ENCODE peak calls at places on chromosomes 11 and 22, in eight cellular contexts. One of them, this sample, is unnamed.

GRCh38 chr11:12174145-12175143 is 64.1 kb downstream of the MICAL2 start:
- DNase-seq in K562: no peak
- DNase-seq in endothelial cell of umbilical vein: peak
- DNase-seq in hepatocyte: no peak
- DNase-seq in PC-9: no peak
- DNase-seq in neuronal stem cell: no peak
- DNase-seq in IMR-90: peak
- DNase-seq in Karpas-422: no peak
- DNase-seq in this sample: no peak

GRCh38 chr11:104106136-104106754 is 57.7 kb downstream of the PDGFD start:
- DNase-seq in K562: no peak
- DNase-seq in endothelial cell of umbilical vein: no peak
- DNase-seq in hepatocyte: no peak
- DNase-seq in PC-9: no peak
- DNase-seq in neuronal stem cell: no peak
- DNase-seq in IMR-90: peak
- DNase-seq in Karpas-422: no peak
- DNase-seq in this sample: no peak

GRCh38 chr11:93686812-93687211 is 25.3 kb downstream of the CEP295 start:
- DNase-seq in K562: no peak
- DNase-seq in endothelial cell of umbilical vein: no peak
- DNase-seq in hepatocyte: no peak
- DNase-seq in PC-9: no peak
- DNase-seq in neuronal stem cell: no peak
- DNase-seq in IMR-90: peak
- DNase-seq in Karpas-422: no peak
- DNase-seq in this sample: no peak

GRCh38 chr11:36090351-36091245 is 146.7 kb downstream of the LDLRAD3 start:
- DNase-seq in K562: no peak
- DNase-seq in endothelial cell of umbilical vein: no peak
- DNase-seq in hepatocyte: no peak
- DNase-seq in PC-9: no peak
- DNase-seq in neuronal stem cell: no peak
- DNase-seq in IMR-90: no peak
- DNase-seq in Karpas-422: no peak
- DNase-seq in this sample: no peak

GRCh38 chr22:50281957-50282356 is 11.8 kb upstream of the MAPK11 start:
- DNase-seq in K562: no peak
- DNase-seq in endothelial cell of umbilical vein: no peak
- DNase-seq in hepatocyte: no peak
- DNase-seq in PC-9: peak
- DNase-seq in neuronal stem cell: no peak
- DNase-seq in IMR-90: no peak
- DNase-seq in Karpas-422: no peak
- DNase-seq in this sample: no peak

GRCh38 chr22:38953577-38954413 is 3.6 kb upstream of the APOBEC3A start:
- DNase-seq in K562: peak
- DNase-seq in endothelial cell of umbilical vein: no peak
- DNase-seq in hepatocyte: peak
- DNase-seq in PC-9: peak
- DNase-seq in neuronal stem cell: no peak
- DNase-seq in IMR-90: no peak
- DNase-seq in Karpas-422: no peak
- DNase-seq in this sample: no peak

GRCh38 chr11:8440649-8441048 is 153.4 kb downstream of the STK33 start:
- DNase-seq in K562: no peak
- DNase-seq in endothelial cell of umbilical vein: no peak
- DNase-seq in hepatocyte: no peak
- DNase-seq in PC-9: no peak
- DNase-seq in neuronal stem cell: no peak
- DNase-seq in IMR-90: no peak
- DNase-seq in Karpas-422: no peak
- DNase-seq in this sample: no peak

GRCh38 chr22:32042924-32043323 is at the start of gene SLC5A1:
- DNase-seq in K562: no peak
- DNase-seq in endothelial cell of umbilical vein: no peak
- DNase-seq in hepatocyte: no peak
- DNase-seq in PC-9: peak
- DNase-seq in neuronal stem cell: no peak
- DNase-seq in IMR-90: no peak
- DNase-seq in Karpas-422: no peak
- DNase-seq in this sample: no peak

GRCh38 chr22:29559030-29559429 is 5.5 kb upstream of the THOC5 start:
- DNase-seq in K562: no peak
- DNase-seq in endothelial cell of umbilical vein: no peak
- DNase-seq in hepatocyte: no peak
- DNase-seq in PC-9: no peak
- DNase-seq in neuronal stem cell: no peak
- DNase-seq in IMR-90: no peak
- DNase-seq in Karpas-422: no peak
- DNase-seq in this sample: no peak

GRCh38 chr11:32087602-32088001 is 3.3 kb upstream of the RCN1 start:
- DNase-seq in K562: peak
- DNase-seq in endothelial cell of umbilical vein: no peak
- DNase-seq in hepatocyte: no peak
- DNase-seq in PC-9: no peak
- DNase-seq in neuronal stem cell: no peak
- DNase-seq in IMR-90: peak
- DNase-seq in Karpas-422: no peak
- DNase-seq in this sample: no peak

GRCh38 chr22:49815641-49816071 is 12.0 kb downstream of the BRD1 start:
- DNase-seq in K562: no peak
- DNase-seq in endothelial cell of umbilical vein: no peak
- DNase-seq in hepatocyte: no peak
- DNase-seq in PC-9: peak
- DNase-seq in neuronal stem cell: no peak
- DNase-seq in IMR-90: peak
- DNase-seq in Karpas-422: no peak
- DNase-seq in this sample: no peak

GRCh38 chr11:69492201-69492991 is 10.9 kb downstream of the LINC01488 start:
- DNase-seq in K562: no peak
- DNase-seq in endothelial cell of umbilical vein: no peak
- DNase-seq in hepatocyte: no peak
- DNase-seq in PC-9: no peak
- DNase-seq in neuronal stem cell: no peak
- DNase-seq in IMR-90: peak
- DNase-seq in Karpas-422: no peak
- DNase-seq in this sample: no peak

GRCh38 chr11:102523887-102524286 is 6.7 kb downstream of the MMP7 start:
- DNase-seq in K562: no peak
- DNase-seq in endothelial cell of umbilical vein: no peak
- DNase-seq in hepatocyte: no peak
- DNase-seq in PC-9: no peak
- DNase-seq in neuronal stem cell: no peak
- DNase-seq in IMR-90: no peak
- DNase-seq in Karpas-422: no peak
- DNase-seq in this sample: no peak

GRCh38 chr11:133978816-133979215 is 22.0 kb upstream of the IGSF9B start:
- DNase-seq in K562: no peak
- DNase-seq in endothelial cell of umbilical vein: no peak
- DNase-seq in hepatocyte: no peak
- DNase-seq in PC-9: no peak
- DNase-seq in neuronal stem cell: no peak
- DNase-seq in IMR-90: peak
- DNase-seq in Karpas-422: no peak
- DNase-seq in this sample: no peak

DNA sequence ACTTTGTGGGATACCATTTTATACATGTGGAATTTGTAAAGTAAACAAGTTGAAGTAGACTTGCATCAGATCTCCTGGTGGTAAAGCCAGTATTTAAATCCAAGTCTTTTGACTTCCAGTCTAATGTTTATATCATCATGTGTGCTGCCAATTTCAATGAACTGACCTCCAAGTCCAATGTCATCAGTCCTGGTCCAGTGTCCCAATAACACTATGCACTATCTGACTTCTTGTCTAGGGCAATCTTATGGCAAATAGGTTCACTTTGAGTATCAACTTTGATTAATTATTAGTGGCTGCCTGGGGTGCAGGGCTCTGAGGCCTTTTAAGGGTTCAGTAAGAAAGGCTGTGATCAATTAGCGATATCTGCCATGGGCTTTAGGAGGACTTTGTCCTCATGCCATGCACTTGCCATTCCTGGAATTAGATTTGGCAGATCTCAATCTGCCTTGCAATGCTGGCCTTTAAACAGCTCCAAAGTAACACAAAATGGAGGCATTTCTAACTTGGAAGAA is 9.6 kb upstream of the PTS start:
- DNase-seq in K562: no peak
- DNase-seq in endothelial cell of umbilical vein: no peak
- DNase-seq in hepatocyte: no peak
- DNase-seq in PC-9: peak
- DNase-seq in neuronal stem cell: no peak
- DNase-seq in IMR-90: peak
- DNase-seq in Karpas-422: no peak
- DNase-seq in this sample: no peak
- H2AFZ ChIP-seq in K562: no peak
- H2AFZ ChIP-seq in endothelial cell of umbilical vein: no peak
- H2AFZ ChIP-seq in hepatocyte: no peak
- H2AFZ ChIP-seq in PC-9: no peak
- H2AFZ ChIP-seq in neuronal stem cell: no peak
- H2AFZ ChIP-seq in IMR-90: no peak
- H2AFZ ChIP-seq in Karpas-422: no peak
- H2AFZ ChIP-seq in this sample: no peak

DNA sequence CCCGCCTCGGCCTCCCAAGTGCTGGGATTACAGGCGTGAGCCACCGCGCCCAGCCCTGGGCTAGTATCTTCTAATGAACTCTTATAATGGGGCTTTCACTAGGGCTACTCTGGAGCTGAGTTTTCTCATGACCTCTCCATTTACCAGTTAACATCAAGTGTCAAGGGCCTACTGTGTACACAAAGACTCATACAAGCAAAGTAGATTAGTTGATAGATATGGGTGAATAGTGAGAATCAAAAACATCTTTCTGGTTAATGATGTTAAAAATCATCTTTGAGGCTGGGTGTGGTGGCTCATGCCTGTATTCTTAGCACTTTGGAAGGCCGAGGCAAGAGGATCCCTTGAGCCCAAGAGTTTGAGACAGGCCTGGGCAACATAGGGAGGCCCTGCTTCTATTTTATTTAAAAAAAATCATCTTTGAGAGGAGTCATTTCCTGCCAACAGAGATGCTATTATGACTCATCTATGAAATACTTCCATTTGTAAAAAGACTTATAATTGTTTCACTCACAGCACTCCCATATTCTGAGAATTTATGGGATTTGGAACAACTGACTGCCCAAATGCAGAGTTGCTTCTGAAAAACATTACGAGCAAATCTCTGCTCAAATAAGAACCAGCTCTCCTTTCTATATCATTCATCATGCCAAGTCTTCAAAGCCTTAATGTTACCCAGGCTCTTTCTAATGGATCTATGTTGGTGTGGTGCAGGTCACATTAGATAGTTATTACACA is 57.0 kb downstream of the GDPD4 start:
- DNase-seq in K562: no peak
- DNase-seq in endothelial cell of umbilical vein: peak
- DNase-seq in hepatocyte: no peak
- DNase-seq in PC-9: peak
- DNase-seq in neuronal stem cell: no peak
- DNase-seq in IMR-90: peak
- DNase-seq in Karpas-422: no peak
- DNase-seq in this sample: no peak
- H2AFZ ChIP-seq in K562: no peak
- H2AFZ ChIP-seq in endothelial cell of umbilical vein: peak
- H2AFZ ChIP-seq in hepatocyte: no peak
- H2AFZ ChIP-seq in PC-9: no peak
- H2AFZ ChIP-seq in neuronal stem cell: no peak
- H2AFZ ChIP-seq in IMR-90: peak
- H2AFZ ChIP-seq in Karpas-422: no peak
- H2AFZ ChIP-seq in this sample: no peak

GRCh38 chr22:19719055-19719482 is 4.3 kb upstream of the GP1BB start:
- DNase-seq in K562: peak
- DNase-seq in endothelial cell of umbilical vein: no peak
- DNase-seq in hepatocyte: no peak
- DNase-seq in PC-9: no peak
- DNase-seq in neuronal stem cell: no peak
- DNase-seq in IMR-90: no peak
- DNase-seq in Karpas-422: no peak
- DNase-seq in this sample: no peak
- H2AFZ ChIP-seq in K562: peak
- H2AFZ ChIP-seq in endothelial cell of umbilical vein: no peak
- H2AFZ ChIP-seq in hepatocyte: no peak
- H2AFZ ChIP-seq in PC-9: no peak
- H2AFZ ChIP-seq in neuronal stem cell: no peak
- H2AFZ ChIP-seq in IMR-90: peak
- H2AFZ ChIP-seq in Karpas-422: no peak
- H2AFZ ChIP-seq in this sample: no peak

GRCh38 chr22:37639771-37640590 is 512 bp downstream of the SH3BP1 start:
- DNase-seq in K562: peak
- DNase-seq in endothelial cell of umbilical vein: no peak
- DNase-seq in hepatocyte: no peak
- DNase-seq in PC-9: no peak
- DNase-seq in neuronal stem cell: no peak
- DNase-seq in IMR-90: no peak
- DNase-seq in Karpas-422: peak
- DNase-seq in this sample: no peak

GRCh38 chr22:37647317-37647716 is 7.8 kb downstream of the SH3BP1 start:
- DNase-seq in K562: no peak
- DNase-seq in endothelial cell of umbilical vein: no peak
- DNase-seq in hepatocyte: no peak
- DNase-seq in PC-9: no peak
- DNase-seq in neuronal stem cell: no peak
- DNase-seq in IMR-90: no peak
- DNase-seq in Karpas-422: no peak
- DNase-seq in this sample: no peak

GRCh38 chr22:37640591-37641250 is 1.3 kb downstream of the SH3BP1 start:
- DNase-seq in K562: no peak
- DNase-seq in endothelial cell of umbilical vein: no peak
- DNase-seq in hepatocyte: no peak
- DNase-seq in PC-9: no peak
- DNase-seq in neuronal stem cell: no peak
- DNase-seq in IMR-90: no peak
- DNase-seq in Karpas-422: no peak
- DNase-seq in this sample: no peak

GRCh38 chr22:37641251-37641949 is 1.9 kb downstream of the SH3BP1 start:
- DNase-seq in K562: no peak
- DNase-seq in endothelial cell of umbilical vein: no peak
- DNase-seq in hepatocyte: no peak
- DNase-seq in PC-9: peak
- DNase-seq in neuronal stem cell: no peak
- DNase-seq in IMR-90: no peak
- DNase-seq in Karpas-422: no peak
- DNase-seq in this sample: no peak

DNA sequence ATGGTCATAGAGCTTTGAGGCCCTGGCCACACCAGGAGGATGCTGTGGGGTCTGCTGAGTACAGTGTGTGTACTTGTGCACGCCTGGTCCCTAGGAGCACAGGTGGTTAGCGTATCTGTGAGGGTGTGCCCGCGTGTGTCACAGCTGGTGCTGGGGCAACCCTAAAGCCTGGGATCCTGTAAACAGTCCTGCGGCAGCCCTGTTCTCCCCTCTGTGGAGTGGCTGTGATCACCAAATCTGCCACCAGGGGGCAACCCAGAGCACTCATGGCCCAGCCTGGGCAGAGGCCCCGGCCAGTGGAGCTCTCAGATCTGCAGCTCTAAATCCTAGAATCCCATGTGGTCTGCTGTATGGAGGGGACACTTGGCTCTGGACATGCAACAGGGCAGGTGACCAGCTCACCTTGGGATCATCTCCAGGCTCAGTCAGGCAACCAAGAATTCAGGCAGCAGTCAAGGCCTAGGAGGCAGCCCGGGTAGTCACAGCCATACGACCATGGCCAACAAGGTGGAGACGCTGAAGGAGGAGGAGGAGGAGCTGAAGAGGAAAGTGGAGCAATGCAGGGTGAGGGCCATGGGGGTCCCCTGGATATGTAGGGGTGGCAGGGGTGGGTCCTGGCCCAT is 3.9 kb downstream of the SH3BP1 start:
- DNase-seq in K562: peak
- DNase-seq in endothelial cell of umbilical vein: peak
- DNase-seq in hepatocyte: peak
- DNase-seq in PC-9: peak
- DNase-seq in neuronal stem cell: peak
- DNase-seq in IMR-90: peak
- DNase-seq in Karpas-422: peak
- DNase-seq in this sample: no peak
- H2AFZ ChIP-seq in K562: no peak
- H2AFZ ChIP-seq in endothelial cell of umbilical vein: no peak
- H2AFZ ChIP-seq in hepatocyte: no peak
- H2AFZ ChIP-seq in PC-9: no peak
- H2AFZ ChIP-seq in neuronal stem cell: no peak
- H2AFZ ChIP-seq in IMR-90: peak
- H2AFZ ChIP-seq in Karpas-422: no peak
- H2AFZ ChIP-seq in this sample: no peak

This sample was measured in HCT116.